ENCODE peak calls at places on chromosomes 5 and 9, in eight cellular contexts. Q is mesendoderm, Z is heart right ventricle, O is vagina, H is hepatocyte, S is mesenchymal stem cell, P is ovary, D is SK-N-SH. U is an unnamed sample. For H3K4me1, the result is how much of the 10 kb centered on the place peaks cover.

GRCh38 chr5:61407706-61408105 is 75.6 kb downstream of the ZSWIM6 start:
- DNase-seq in S (no peak), P (no peak), D (no peak), H (no peak), Q (peak), Z (no peak), O (no peak), U (no peak)

GRCh38 chr5:58582411-58583393 is at the start of gene RAB3C:
- DNase-seq in O (no peak), D (peak), P (peak), S (peak), Z (peak), H (peak), Q (peak), U (peak)

GRCh38 chr9:113650207-113651131 is 186.9 kb downstream of the RGS3 start:
- DNase-seq in Z (no peak), Q (peak), D (no peak), S (peak), P (no peak), O (no peak), H (no peak), U (no peak)

GRCh38 chr9:114112778-114113585 is 13.9 kb upstream of the KIF12 start:
- DNase-seq in S (peak), P (peak), H (peak), Q (no peak), D (no peak), O (no peak), Z (peak), U (peak)

GRCh38 chr5:58019614-58020013 is 440.3 kb downstream of the PLK2 start:
- DNase-seq in D (no peak), S (peak), Z (peak), H (peak), Q (no peak), P (no peak), O (no peak), U (no peak)

GRCh38 chr9:106947097-106947496 is 84.1 kb downstream of the ZNF462 start:
- DNase-seq in Q (no peak), D (no peak), Z (no peak), O (no peak), P (no peak), H (no peak), S (peak), U (no peak)

GRCh38 chr5:132176543-132176945 is 51.1 kb downstream of the P4HA2 start:
- DNase-seq in H (no peak), Z (no peak), O (no peak), P (no peak), D (no peak), Q (peak), S (no peak), U (no peak)

GRCh38 chr5:2750026-2750757 is 1.3 kb downstream of the IRX2 start:
- DNase-seq in Z (no peak), S (no peak), H (peak), Q (peak), P (no peak), D (no peak), O (peak), U (no peak)

GRCh38 chr9:78261403-78262001 is 25.6 kb downstream of the CEP78 start:
- DNase-seq in S (peak), Q (peak), O (no peak), D (peak), Z (no peak), H (peak), P (no peak), U (no peak)

GRCh38 chr9:6538666-6539071 is 106.9 kb downstream of the GLDC start:
- DNase-seq in P (no peak), O (no peak), Z (no peak), S (peak), Q (peak), H (no peak), D (no peak), U (no peak)

GRCh38 chr9:128986671-128987070 is 39.2 kb downstream of the NUP188 start:
- DNase-seq in P (no peak), O (no peak), H (no peak), D (no peak), S (no peak), Z (no peak), Q (no peak), U (no peak)

GRCh38 chr9:128983536-128983935 is 36.0 kb downstream of the NUP188 start:
- DNase-seq in Q (no peak), P (no peak), H (no peak), S (no peak), D (no peak), Z (no peak), O (no peak), U (no peak)

GRCh38 chr9:128992995-128993394 is 35.1 kb downstream of the SH3GLB2 start:
- DNase-seq in H (no peak), Z (no peak), Q (peak), D (no peak), S (peak), O (no peak), P (no peak), U (no peak)

DNA sequence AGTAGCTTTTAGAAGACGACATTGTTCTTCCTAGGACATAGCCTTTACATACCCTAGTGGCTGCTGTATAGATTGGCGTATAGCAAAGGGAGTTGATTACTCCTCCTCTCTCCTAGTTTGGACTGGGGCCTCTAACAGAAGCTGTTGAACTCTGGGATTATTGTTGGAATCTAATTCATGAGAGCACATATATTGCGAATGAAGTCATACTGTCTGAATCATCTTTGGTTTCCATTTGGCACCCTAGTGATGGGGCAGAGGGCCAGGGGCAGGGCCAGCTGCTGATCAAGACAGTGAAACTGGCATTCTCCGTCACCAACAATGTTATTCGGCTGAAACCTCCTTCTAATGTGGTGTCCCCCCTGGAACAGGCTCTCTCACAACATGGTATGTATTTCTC is 40.3 kb downstream of the NUP188 start:
- DNase-seq in D (no peak), Z (no peak), P (no peak), S (peak), O (no peak), Q (no peak), H (no peak), U (no peak)
- H3K4me3 ChIP-seq in D (no peak), Z (no peak), P (no peak), S (no peak), O (no peak), Q (no peak), H (no peak), U (no peak)

GRCh38 chr5:50441479-50441815 is 359 bp upstream of the EMB start:
- DNase-seq in S (no peak), Q (no peak), O (no peak), D (no peak), P (no peak), Z (no peak), H (no peak), U (no peak)
- H3K4me1 ChIP-seq in S (under half), Q (under half), O (under half), D (under half), P (under half), Z (under half), H (under half), U (under half)

GRCh38 chr5:150660108-150660831 is 781 bp upstream of the MYOZ3 start:
- DNase-seq in D (peak), Z (no peak), H (peak), Q (no peak), S (no peak), O (no peak), P (no peak), U (peak)

GRCh38 chr5:150658699-150659265 is 2.3 kb upstream of the MYOZ3 start:
- DNase-seq in H (peak), S (no peak), P (no peak), Q (no peak), O (no peak), Z (no peak), D (no peak), U (peak)

GRCh38 chr5:150656191-150657132 is 4.6 kb upstream of the MYOZ3 start:
- DNase-seq in P (peak), H (peak), D (peak), Z (peak), Q (peak), O (no peak), S (peak), U (peak)

GRCh38 chr5:150659360-150660107 is 1.5 kb upstream of the MYOZ3 start:
- DNase-seq in Q (no peak), P (peak), O (no peak), S (no peak), D (peak), Z (no peak), H (no peak), U (no peak)

GRCh38 chr5:150658121-150658520 is 2.9 kb upstream of the MYOZ3 start:
- DNase-seq in Z (no peak), Q (no peak), P (no peak), O (no peak), S (no peak), D (no peak), H (no peak), U (peak)
- H3K27ac ChIP-seq in Z (peak), Q (no peak), P (no peak), O (no peak), S (no peak), D (no peak), H (no peak), U (no peak)

GRCh38 chr5:138141734-138142133 is 2.5 kb upstream of the NME5 start:
- DNase-seq in O (no peak), Z (no peak), H (no peak), D (no peak), S (no peak), P (no peak), Q (no peak), U (no peak)

GRCh38 chr5:138138949-138139775 is at the start of gene NME5:
- DNase-seq in H (peak), P (peak), O (no peak), Z (peak), D (peak), Q (peak), S (peak), U (peak)

GRCh38 chr5:138140268-138140667 is 1.0 kb upstream of the NME5 start:
- DNase-seq in O (no peak), P (no peak), S (no peak), Z (no peak), H (no peak), Q (no peak), D (no peak), U (no peak)

DNA sequence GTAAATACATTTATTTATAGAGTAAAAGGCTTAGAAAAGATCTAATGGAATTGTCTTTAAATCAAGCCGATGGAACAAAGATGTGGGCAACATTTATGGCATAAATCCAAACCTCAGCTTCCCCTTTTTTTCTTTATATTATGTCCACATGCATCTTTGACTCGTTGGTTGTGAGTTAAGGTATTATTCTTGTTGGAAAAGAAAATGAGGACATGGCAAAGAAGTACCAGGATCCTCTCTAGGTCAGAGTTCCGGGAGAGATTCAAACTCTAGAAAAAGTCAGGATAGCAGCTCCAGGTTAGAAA is 500 bp upstream of the NME5 start:
- DNase-seq in D (no peak), P (no peak), S (no peak), Q (no peak), O (no peak), Z (no peak), H (no peak), U (no peak)
- H3K4me3 ChIP-seq in D (peak), P (no peak), S (no peak), Q (no peak), O (no peak), Z (peak), H (no peak), U (no peak)

DNA sequence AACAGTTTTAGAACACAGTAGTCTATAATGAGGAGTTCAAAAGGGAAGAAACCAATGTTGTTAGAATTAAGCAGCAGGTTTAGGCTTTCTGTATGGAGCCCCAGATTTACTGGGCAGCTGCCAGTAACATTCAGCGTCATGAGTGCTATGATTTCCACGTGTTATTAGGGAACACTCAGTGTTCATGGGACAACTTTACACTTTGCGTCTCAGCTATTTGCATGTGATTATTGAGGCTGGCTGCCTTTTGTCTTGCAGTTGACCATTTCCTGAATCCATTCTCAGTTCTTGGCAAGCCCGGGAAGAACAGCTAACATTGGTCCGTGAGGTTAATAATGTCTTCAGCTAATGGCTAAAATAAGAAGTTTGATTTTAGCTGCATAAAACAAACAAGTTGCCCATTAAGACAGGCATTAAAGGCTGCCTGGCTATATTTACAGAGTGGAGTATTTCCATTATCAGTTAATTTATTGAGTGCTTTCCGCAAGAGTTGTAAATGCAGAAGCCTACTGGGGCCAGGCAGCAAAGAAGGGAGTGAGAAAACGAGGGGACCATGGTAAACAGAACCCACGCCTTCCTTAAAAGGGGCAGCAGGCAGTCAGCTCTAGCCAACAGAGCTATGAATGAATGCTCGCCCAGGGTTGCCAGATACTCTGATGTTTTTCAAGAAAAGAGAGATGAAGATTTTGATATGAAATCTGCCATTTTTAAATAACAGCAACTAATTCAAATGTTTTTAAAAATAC is 120.9 kb downstream of the PIP5K1B start:
- DNase-seq in Q (peak), H (no peak), O (no peak), D (no peak), Z (no peak), S (no peak), P (no peak), U (no peak)
- H3K4me1 ChIP-seq in Q (under half), H (under half), O (under half), D (under half), Z (under half), S (under half), P (under half), U (under half)

GRCh38 chr9:92752812-92753404 is 11.7 kb downstream of the BICD2 start:
- DNase-seq in D (no peak), P (no peak), Q (no peak), H (no peak), O (no peak), S (no peak), Z (no peak), U (no peak)
- H3K27ac ChIP-seq in D (no peak), P (no peak), Q (no peak), H (no peak), O (no peak), S (no peak), Z (peak), U (no peak)

U was measured in Peyer's patch.